ENCODE peak calls at places on chromosomes 12 and 14, in six cellular contexts. C is IMR-90, A is H9, N is mesenchymal stem cell, W is H1, Q is neuronal stem cell. H is an unnamed sample.
A peak's percentile ranks its signal among the peaks of the same experiment; 100 is the strongest.

GRCh38 chr14:71228711-71229110 is 321.5 kb downstream of the PCNX1 start:
- DNase-seq in C (no peak), A (no peak), N (peak; percentile 14), W (no peak), Q (no peak), H (no peak)

GRCh38 chr14:79825046-79825521 is 386.2 kb downstream of the DIO2 start:
- DNase-seq in C (peak; percentile 52), A (no peak), N (no peak), W (no peak), Q (no peak), H (no peak)

GRCh38 chr12:13342971-13343370 is 146.4 kb downstream of the EMP1 start:
- DNase-seq in C (no peak), A (no peak), N (no peak), W (no peak), Q (no peak), H (no peak)

GRCh38 chr14:97395068-97395467 is 597.9 kb downstream of the VRK1 start:
- DNase-seq in C (no peak), A (no peak), N (no peak), W (no peak), Q (no peak), H (no peak)

GRCh38 chr12:91947459-91947858 is 198.2 kb downstream of the BTG1 start:
- DNase-seq in C (no peak), A (no peak), N (no peak), W (no peak), Q (no peak), H (no peak)

GRCh38 chr14:96246535-96246839 is 9.5 kb upstream of the BDKRB1 start:
- DNase-seq in C (peak; percentile 99), A (no peak), N (peak; percentile 99), W (no peak), Q (no peak), H (peak; percentile 71)

GRCh38 chr14:89477391-89477790 is 60.4 kb upstream of the FOXN3 start:
- DNase-seq in C (no peak), A (no peak), N (no peak), W (no peak), Q (no peak), H (no peak)

GRCh38 chr12:88931598-88931997 is 351.3 kb upstream of the KITLG start:
- DNase-seq in C (no peak), A (no peak), N (no peak), W (no peak), Q (no peak), H (no peak)

GRCh38 chr12:44875417-44875953 is 630 bp downstream of the NELL2 start:
- DNase-seq in C (no peak), A (peak; percentile 64), N (no peak), W (no peak), Q (peak; percentile 35), H (no peak)

GRCh38 chr12:115473257-115473956 is 789.4 kb upstream of the TBX3 start:
- DNase-seq in C (no peak), A (no peak), N (no peak), W (no peak), Q (no peak), H (no peak)

GRCh38 chr12:39319180-39319579 is 123.7 kb downstream of the KIF21A start:
- DNase-seq in C (no peak), A (no peak), N (no peak), W (no peak), Q (no peak), H (no peak)

GRCh38 chr12:100826323-100826722 is 31.7 kb downstream of the ANO4 start:
- DNase-seq in C (peak; percentile 58), A (peak; percentile 55), N (peak; percentile 64), W (no peak), Q (peak; percentile 63), H (peak; percentile 18)

GRCh38 chr14:31118892-31119291 is 88.7 kb downstream of the HECTD1 start:
- DNase-seq in C (no peak), A (no peak), N (peak; percentile 26), W (no peak), Q (no peak), H (no peak)

GRCh38 chr14:105247715-105248367 is 492 bp upstream of the BTBD6 start:
- DNase-seq in C (no peak), A (no peak), N (peak; percentile 15), W (no peak), Q (no peak), H (peak; percentile 96)

GRCh38 chr14:105248368-105249174 is at the start of gene BTBD6:
- DNase-seq in C (peak; percentile 83), A (peak; percentile 82), N (peak; percentile 86), W (peak; percentile 33), Q (peak; percentile 77), H (peak; percentile 97)

GRCh38 chr14:105250008-105250366 is 1.7 kb downstream of the BTBD6 start:
- DNase-seq in C (no peak), A (peak; percentile 22), N (no peak), W (no peak), Q (no peak), H (no peak)

GRCh38 chr14:105250986-105251385 is 2.7 kb downstream of the BTBD6 start:
- DNase-seq in C (no peak), A (no peak), N (no peak), W (no peak), Q (no peak), H (no peak)

GRCh38 chr14:105249175-105250007 is 1.1 kb downstream of the BTBD6 start:
- DNase-seq in C (peak; percentile 26), A (peak; percentile 31), N (peak; percentile 51), W (no peak), Q (peak; percentile 9), H (peak; percentile 70)
- H2AFZ ChIP-seq in C (peak overlapping the region; percentile 94), A (no peak overlapping the region), N (peak overlapping the region; percentile 33), W (no peak overlapping the region), Q (no peak overlapping the region), H (peak overlapping the region; percentile 53)

GRCh38 chr12:26010293-26010821 is 51.9 kb downstream of the RASSF8 start:
- DNase-seq in C (no peak), A (no peak), N (no peak), W (no peak), Q (no peak), H (no peak)
- H4K8ac ChIP-seq in C (peak overlapping the region; percentile 37), A (no peak overlapping the region), N (no peak overlapping the region), W (no peak overlapping the region), Q (no peak overlapping the region), H (no peak overlapping the region)

DNA sequence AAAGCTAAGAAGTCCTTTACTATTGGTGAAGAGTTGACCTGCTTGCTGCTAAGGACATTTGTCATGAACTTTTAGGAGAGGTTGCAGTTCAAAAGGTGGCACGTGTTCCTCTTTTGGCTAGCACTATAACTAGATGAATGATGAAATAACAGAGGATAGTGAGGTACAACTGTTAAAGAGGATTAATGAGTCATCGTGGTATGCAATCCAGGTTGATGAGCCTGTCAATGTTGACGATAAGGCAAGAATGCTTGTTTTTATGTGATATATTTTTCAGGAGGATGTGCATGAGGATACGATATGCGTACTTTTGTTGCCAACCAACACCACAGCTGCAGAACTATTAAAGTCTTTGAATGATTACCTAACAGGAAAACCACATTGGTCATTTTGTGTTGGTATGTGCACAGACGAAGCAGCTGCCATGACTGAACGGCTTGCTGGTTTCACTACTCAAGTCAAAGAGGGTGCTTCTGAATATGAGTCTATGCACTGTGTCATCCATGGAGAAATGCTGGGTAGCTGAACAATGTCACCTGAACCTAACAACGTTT is 10.6 kb downstream of the CEP128 start:
- DNase-seq in C (peak; percentile 96), A (no peak), N (peak; percentile 82), W (no peak), Q (no peak), H (peak; percentile 73)
- H4K91ac ChIP-seq in C (no peak overlapping the region), A (no peak overlapping the region), N (no peak overlapping the region), W (no peak overlapping the region), Q (no peak overlapping the region), H (no peak overlapping the region)

GRCh38 chr12:27919671-27920235 is 52.8 kb downstream of the PTHLH start:
- DNase-seq in C (no peak), A (no peak), N (no peak), W (no peak), Q (no peak), H (no peak)
- H2AFZ ChIP-seq in C (no peak overlapping the region), A (no peak overlapping the region), N (no peak overlapping the region), W (peak overlapping the region; percentile 41), Q (no peak overlapping the region), H (no peak overlapping the region)

GRCh38 chr12:65614259-65614658 is 210.0 kb upstream of the HMGA2 start:
- DNase-seq in C (no peak), A (no peak), N (no peak), W (no peak), Q (no peak), H (no peak)

GRCh38 chr12:65611396-65611795 is 212.9 kb upstream of the HMGA2 start:
- DNase-seq in C (no peak), A (no peak), N (no peak), W (no peak), Q (no peak), H (peak; percentile 74)

GRCh38 chr12:65615091-65615490 is 209.2 kb upstream of the HMGA2 start:
- DNase-seq in C (peak; percentile 98), A (no peak), N (peak; percentile 25), W (no peak), Q (no peak), H (no peak)

GRCh38 chr12:65612440-65612839 is 211.8 kb upstream of the HMGA2 start:
- DNase-seq in C (no peak), A (no peak), N (no peak), W (no peak), Q (no peak), H (peak; percentile 74)

DNA sequence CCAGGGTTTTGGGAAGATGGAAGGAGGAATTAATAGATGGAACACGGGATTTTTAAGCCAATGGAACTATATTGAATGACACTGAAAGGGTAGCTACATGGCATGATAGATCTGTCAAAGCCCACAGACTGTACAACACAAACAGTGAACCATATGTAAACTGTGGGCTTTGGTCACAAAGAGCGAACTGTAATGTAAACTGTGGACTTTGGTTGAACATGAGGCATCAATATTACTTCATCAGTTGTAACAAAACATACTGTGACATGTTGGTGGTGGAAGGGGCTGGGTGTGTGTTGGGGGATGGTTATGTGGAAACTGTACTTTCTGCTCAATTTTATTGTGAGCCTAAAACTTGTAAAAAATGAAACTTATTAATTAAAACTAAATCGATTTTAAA is 210.6 kb upstream of the HMGA2 start:
- DNase-seq in C (peak; percentile 52), A (no peak), N (no peak), W (no peak), Q (no peak), H (no peak)
- H4K8ac ChIP-seq in C (peak overlapping the region; percentile 53), A (no peak overlapping the region), N (no peak overlapping the region), W (no peak overlapping the region), Q (no peak overlapping the region), H (no peak overlapping the region)

DNA sequence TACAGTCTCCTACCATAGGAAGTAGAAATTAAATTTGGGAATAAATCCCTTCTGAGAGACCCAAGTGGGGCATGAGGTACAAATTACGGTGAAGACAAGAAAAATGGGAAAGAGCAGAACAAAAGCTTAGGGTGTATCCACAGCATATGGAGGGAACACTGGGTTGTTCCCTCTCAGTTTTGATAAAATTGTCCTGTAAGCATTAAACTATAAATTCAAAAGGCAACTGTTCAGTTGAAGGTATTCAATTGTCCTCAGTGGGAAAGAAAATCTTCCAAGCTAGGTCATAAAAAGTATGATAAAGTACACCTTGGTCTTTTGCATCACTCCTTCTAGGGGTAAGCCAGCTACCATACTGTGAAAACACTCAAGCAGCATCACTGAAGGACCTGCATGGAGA is 118.3 kb upstream of the LRFN5 start:
- DNase-seq in C (no peak), A (no peak), N (no peak), W (no peak), Q (no peak), H (no peak)
- H4K91ac ChIP-seq in C (no peak overlapping the region), A (no peak overlapping the region), N (no peak overlapping the region), W (no peak overlapping the region), Q (no peak overlapping the region), H (no peak overlapping the region)

GRCh38 chr12:15527201-15527782 is 205.0 kb downstream of the PTPRO start:
- DNase-seq in C (peak; percentile 15), A (peak; percentile 53), N (peak; percentile 28), W (no peak), Q (no peak), H (no peak)
- H2AFZ ChIP-seq in C (no peak overlapping the region), A (peak overlapping the region; percentile 18), N (no peak overlapping the region), W (peak overlapping the region; percentile 96), Q (peak overlapping the region; percentile 19), H (no peak overlapping the region)